ENCODE peak calls at places on chromosomes 1 and 21, in five cellular contexts. V, F, P, A and G are unnamed samples.

GRCh38 chr1:116825400-116825734 is 71.1 kb downstream of the CD2 start:
- DNase-seq in P (no peak), A (no peak), V (peak), F (peak), G (no peak)

GRCh38 chr1:16369821-16370220 is 2.8 kb downstream of the SZRD1 start:
- DNase-seq in P (no peak), A (no peak), F (no peak), V (no peak), G (no peak)

GRCh38 chr1:111603979-111604378 is 15.6 kb upstream of the RAP1A start:
- DNase-seq in F (no peak), P (no peak), A (no peak), V (no peak), G (no peak)

GRCh38 chr1:101284021-101284420 is 47.2 kb downstream of the S1PR1 start:
- DNase-seq in V (no peak), A (no peak), F (no peak), P (no peak), G (no peak)

GRCh38 chr21:44926364-44927101 is 5.8 kb upstream of the ITGB2 start:
- DNase-seq in F (no peak), A (no peak), V (no peak), P (no peak), G (peak)

GRCh38 chr1:225655509-225656258 is 2.8 kb upstream of the ENAH start:
- DNase-seq in V (peak), P (peak), A (peak), F (peak), G (no peak)

GRCh38 chr1:99682291-99682751 is 36.4 kb downstream of the PALMD start:
- DNase-seq in A (no peak), F (no peak), P (no peak), V (no peak), G (no peak)

GRCh38 chr1:42176902-42177519 is 12.5 kb upstream of the GUCA2A start:
- DNase-seq in A (no peak), P (no peak), V (no peak), F (no peak), G (no peak)

GRCh38 chr1:8378202-8378601 is 60.3 kb downstream of the SLC45A1 start:
- DNase-seq in A (no peak), F (no peak), V (peak), P (no peak), G (no peak)

GRCh38 chr1:212215910-212216309 is 69.3 kb upstream of the PPP2R5A start:
- DNase-seq in A (no peak), F (no peak), V (no peak), P (no peak), G (no peak)

GRCh38 chr1:121519042-121519755 is 334.4 kb downstream of the SRGAP2C start:
- DNase-seq in A (no peak), F (no peak), P (peak), V (no peak), G (peak)

GRCh38 chr21:35102488-35103407 is 53.6 kb upstream of the RUNX1 start:
- DNase-seq in F (no peak), V (no peak), A (no peak), P (peak), G (no peak)

GRCh38 chr1:223285452-223285851 is 78.5 kb downstream of the SUSD4 start:
- DNase-seq in A (no peak), F (no peak), V (no peak), P (no peak), G (no peak)

GRCh38 chr1:171468120-171468790 is 17.1 kb upstream of the PRRC2C start:
- DNase-seq in A (no peak), P (no peak), V (no peak), F (no peak), G (no peak)

GRCh38 chr1:109770331-109771095 is 6.8 kb upstream of the EPS8L3 start:
- DNase-seq in F (peak), P (no peak), V (peak), A (no peak), G (peak)

GRCh38 chr21:15809818-15810217 is 80.0 kb downstream of the USP25 start:
- DNase-seq in F (no peak), P (no peak), A (no peak), V (no peak), G (no peak)

GRCh38 chr1:162541619-162542141 is 19.8 kb upstream of the UAP1 start:
- DNase-seq in P (no peak), F (no peak), V (peak), A (no peak), G (no peak)

GRCh38 chr1:6941786-6942185 is 156.5 kb downstream of the CAMTA1 start:
- DNase-seq in V (no peak), A (no peak), F (no peak), P (no peak), G (no peak)

GRCh38 chr1:91791691-91792392 is 94.1 kb downstream of the TGFBR3 start:
- DNase-seq in V (peak), F (no peak), P (peak), A (no peak), G (no peak)

GRCh38 chr1:238649200-238649599 is 737.2 kb upstream of the CHRM3 start:
- DNase-seq in A (no peak), F (no peak), V (no peak), P (no peak), G (no peak)

GRCh38 chr1:156076609-156077429 is 5.4 kb downstream of the MEX3A start:
- DNase-seq in F (peak), P (no peak), V (peak), A (no peak), G (peak)

GRCh38 chr1:153995640-153996039 is 5.1 kb downstream of the RPS27 start:
- DNase-seq in V (no peak), A (no peak), P (no peak), F (no peak), G (no peak)

GRCh38 chr1:115545791-115546733 is 95.7 kb upstream of the VANGL1 start:
- DNase-seq in A (no peak), P (peak), V (peak), F (peak), G (peak)

GRCh38 chr1:107793896-107794440 is 171.0 kb downstream of the VAV3 start:
- DNase-seq in F (no peak), A (no peak), P (no peak), V (no peak), G (no peak)

GRCh38 chr1:83102630-83103071 is 896.3 kb downstream of the TTLL7 start:
- DNase-seq in F (no peak), V (no peak), A (no peak), P (no peak), G (no peak)

GRCh38 chr1:154206212-154206611 is at the start of gene CFAP141:
- DNase-seq in A (no peak), F (no peak), P (no peak), V (no peak), G (no peak)

GRCh38 chr1:106278706-106279105 is 777.8 kb upstream of the PRMT6 start:
- DNase-seq in F (no peak), P (no peak), V (no peak), A (no peak), G (no peak)

GRCh38 chr1:178529364-178530036 is 16.6 kb downstream of the TEX35 start:
- DNase-seq in F (no peak), P (no peak), V (no peak), A (no peak), G (peak)

GRCh38 chr1:222413436-222413835 is 134.5 kb downstream of the HHIPL2 start:
- DNase-seq in P (no peak), A (no peak), F (no peak), V (no peak), G (no peak)

GRCh38 chr1:35936828-35937227 is 5.9 kb downstream of the AGO3 start:
- DNase-seq in A (no peak), F (no peak), V (no peak), P (no peak), G (no peak)

GRCh38 chr1:57118948-57119637 is 153.3 kb upstream of the C8B start:
- DNase-seq in V (no peak), A (no peak), F (no peak), P (no peak), G (no peak)

GRCh38 chr1:204320413-204320812 is 39.3 kb downstream of the PLEKHA6 start:
- DNase-seq in V (no peak), A (no peak), P (no peak), F (no peak), G (no peak)

DNA sequence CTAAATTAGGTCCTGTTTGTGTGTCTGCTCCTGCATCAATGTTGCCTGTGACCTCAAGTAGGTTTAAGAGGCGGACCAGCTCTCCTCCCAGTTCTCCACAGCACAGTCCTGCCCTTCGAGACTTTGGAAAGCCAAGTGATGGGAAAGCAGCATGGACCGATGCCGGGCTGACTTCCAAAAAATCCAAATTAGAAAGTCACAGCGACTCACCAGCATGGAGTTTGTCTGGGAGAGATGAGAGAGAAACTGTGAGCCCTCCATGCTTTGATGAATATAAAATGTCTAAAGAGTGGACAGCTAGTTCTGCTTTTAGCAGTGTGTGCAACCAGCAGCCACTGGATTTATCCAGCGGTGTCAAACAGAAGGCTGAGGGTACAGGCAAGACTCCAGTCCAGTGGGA is 79.9 kb downstream of the PRDM2 start:
- DNase-seq in F (no peak), P (no peak), A (no peak), V (no peak), G (no peak)
- TF ChIP-seq POLR2A in F (no peak), P (no peak), A (no peak), V (no peak), G (no peak)

GRCh38 chr1:31577515-31578191 is 1.3 kb downstream of the TINAGL1 start:
- DNase-seq in F (no peak), V (no peak), A (no peak), P (no peak), G (no peak)
- H3K4me3 ChIP-seq in F (peak), V (peak), A (peak), P (peak), G (peak)

GRCh38 chr1:150696995-150697927 is at the start of gene GOLPH3L:
- DNase-seq in F (peak), V (peak), A (peak), P (peak), G (peak)
- TF ChIP-seq POLR2A in F (peak), V (peak), A (peak), P (peak), G (no peak)

DNA sequence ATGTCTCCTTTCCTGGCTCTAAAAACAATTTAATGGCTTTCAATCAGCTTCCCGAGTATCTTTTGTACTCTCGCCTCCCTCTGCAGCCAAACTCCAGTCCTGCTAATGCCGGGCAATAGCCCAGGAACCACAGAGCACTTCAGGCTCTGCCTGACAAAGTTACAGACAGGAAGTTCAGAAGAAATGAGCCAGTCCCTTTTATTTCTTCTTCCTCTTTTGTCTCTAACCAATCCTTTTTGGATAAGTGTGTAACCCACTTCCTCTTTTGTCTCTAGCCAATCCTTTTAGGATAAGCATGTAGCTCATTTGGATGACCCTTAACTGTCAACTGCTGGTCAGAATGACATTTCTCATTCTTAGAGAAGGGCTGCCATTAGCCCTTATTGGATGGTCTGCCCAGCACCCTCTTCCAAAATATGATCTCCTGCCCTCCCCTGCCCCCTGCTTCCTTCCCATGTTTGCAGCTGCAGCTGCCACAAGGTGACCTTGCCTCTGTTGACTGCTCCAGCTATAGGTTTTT is 6.4 kb upstream of the DOP1B start:
- DNase-seq in F (no peak), A (no peak), V (peak), P (no peak), G (no peak)
- H3K4me3 ChIP-seq in F (no peak), A (no peak), V (no peak), P (no peak), G (no peak)